ENCODE peak calls at places on chromosomes 12 and 14, in five cellular contexts. O is H9, L is esophagus squamous epithelium, U is K562, M is tibial nerve. D is an unnamed sample.

GRCh38 chr12:54428050-54429013 is 9.3 kb upstream of the ITGA5 start:
- DNase-seq in L (no peak), U (no peak), M (no peak), O (peak; percentile 57), D (no peak)

GRCh38 chr14:59481407-59482119 is 2.6 kb downstream of the L3HYPDH start:
- DNase-seq in L (no peak), M (no peak), O (no peak), U (no peak), D (no peak)

GRCh38 chr12:109951751-109952150 is 44.4 kb downstream of the GIT2 start:
- DNase-seq in U (no peak), M (no peak), O (peak; percentile 61), L (no peak), D (no peak)

GRCh38 chr12:84329933-84330332 is 582.7 kb downstream of the SLC6A15 start:
- DNase-seq in L (no peak), U (no peak), M (no peak), O (no peak), D (no peak)

GRCh38 chr12:43861015-43861846 is 25.4 kb downstream of the TMEM117 start:
- DNase-seq in O (no peak), L (no peak), U (no peak), M (no peak), D (no peak)

GRCh38 chr12:70389678-70390077 is 23.6 kb downstream of the KCNMB4 start:
- DNase-seq in O (no peak), U (no peak), M (no peak), L (no peak), D (no peak)

GRCh38 chr12:30880061-30880460 is 46.5 kb upstream of the TSPAN11 start:
- DNase-seq in L (no peak), U (no peak), M (no peak), O (no peak), D (no peak)

GRCh38 chr12:76028649-76029277 is 2.8 kb downstream of the PHLDA1 start:
- DNase-seq in O (no peak), L (no peak), U (no peak), M (no peak), D (no peak)

GRCh38 chr12:3928538-3929220 is 55.5 kb upstream of the PARP11 start:
- DNase-seq in O (no peak), U (no peak), L (no peak), M (no peak), D (no peak)

GRCh38 chr12:113955109-113955970 is 10.8 kb downstream of the RBM19 start:
- DNase-seq in L (no peak), U (peak; percentile 37), O (peak; percentile 76), M (no peak), D (no peak)

GRCh38 chr14:53233399-53233798 is 80.3 kb upstream of the DDHD1 start:
- DNase-seq in L (no peak), U (no peak), M (no peak), O (no peak), D (no peak)

GRCh38 chr12:88243886-88244491 is 101.9 kb downstream of the TMTC3 start:
- DNase-seq in M (no peak), L (no peak), O (no peak), U (no peak), D (no peak)

GRCh38 chr14:40204441-40205175 is 772.4 kb upstream of the FBXO33 start:
- DNase-seq in U (no peak), O (peak; percentile 55), M (no peak), L (no peak), D (no peak)

GRCh38 chr14:92368001-92368400 is 45.0 kb downstream of the SLC24A4 start:
- DNase-seq in M (no peak), O (no peak), U (no peak), L (no peak), D (no peak)

GRCh38 chr14:69090187-69090789 is 62.6 kb downstream of the DCAF5 start:
- DNase-seq in O (peak; percentile 40), M (peak; percentile 12), L (no peak), U (peak; percentile 19), D (no peak)

GRCh38 chr14:103385994-103386491 is 828 bp downstream of the MARK3 start:
- DNase-seq in O (no peak), M (peak; percentile 30), L (no peak), U (no peak), D (no peak)

GRCh38 chr12:123916729-123917128 is 55.9 kb downstream of the CCDC92 start:
- DNase-seq in U (no peak), L (no peak), M (no peak), O (no peak), D (no peak)

GRCh38 chr12:15966426-15966825 is 55.3 kb downstream of the DERA start:
- DNase-seq in L (no peak), O (no peak), U (no peak), M (no peak), D (no peak)

GRCh38 chr14:100077441-100077840 is 12.2 kb downstream of the EVL start:
- DNase-seq in O (no peak), U (no peak), L (no peak), M (no peak), D (no peak)

GRCh38 chr12:2291182-2291832 is 238.5 kb downstream of the CACNA1C start:
- DNase-seq in O (peak; percentile 83), U (peak; percentile 80), M (no peak), L (no peak), D (peak; percentile 63)

GRCh38 chr14:102124419-102124818 is 15.3 kb upstream of the WDR20 start:
- DNase-seq in L (no peak), M (no peak), O (no peak), U (no peak), D (no peak)

GRCh38 chr12:43882578-43883178 is 46.8 kb downstream of the TMEM117 start:
- DNase-seq in U (peak; percentile 36), L (no peak), M (peak; percentile 43), O (no peak), D (no peak)

GRCh38 chr12:16606201-16606849 is 363 bp upstream of the LMO3 start:
- DNase-seq in O (peak; percentile 78), U (no peak), L (no peak), M (peak; percentile 26), D (no peak)

GRCh38 chr12:54217774-54218221 is 29.0 kb upstream of the SMUG1 start:
- DNase-seq in O (peak; percentile 93), M (no peak), L (no peak), U (no peak), D (no peak)

GRCh38 chr14:91193069-91193468 is 51.4 kb downstream of the GPR68 start:
- DNase-seq in U (no peak), L (no peak), M (no peak), O (no peak), D (no peak)

GRCh38 chr12:27840229-27840999 is 60.4 kb upstream of the MANSC4 start:
- DNase-seq in U (no peak), M (no peak), L (no peak), O (no peak), D (no peak)

GRCh38 chr14:105247715-105248367 is 492 bp upstream of the BTBD6 start:
- DNase-seq in U (no peak), O (no peak), M (no peak), L (no peak), D (no peak)

GRCh38 chr14:105250008-105250366 is 1.7 kb downstream of the BTBD6 start:
- DNase-seq in M (no peak), L (no peak), U (no peak), O (peak; percentile 22), D (no peak)

GRCh38 chr14:105248368-105249174 is at the start of gene BTBD6:
- DNase-seq in L (no peak), O (peak; percentile 82), U (no peak), M (peak; percentile 61), D (peak; percentile 35)

GRCh38 chr14:105250986-105251385 is 2.7 kb downstream of the BTBD6 start:
- DNase-seq in O (no peak), U (no peak), L (no peak), M (no peak), D (no peak)

DNA sequence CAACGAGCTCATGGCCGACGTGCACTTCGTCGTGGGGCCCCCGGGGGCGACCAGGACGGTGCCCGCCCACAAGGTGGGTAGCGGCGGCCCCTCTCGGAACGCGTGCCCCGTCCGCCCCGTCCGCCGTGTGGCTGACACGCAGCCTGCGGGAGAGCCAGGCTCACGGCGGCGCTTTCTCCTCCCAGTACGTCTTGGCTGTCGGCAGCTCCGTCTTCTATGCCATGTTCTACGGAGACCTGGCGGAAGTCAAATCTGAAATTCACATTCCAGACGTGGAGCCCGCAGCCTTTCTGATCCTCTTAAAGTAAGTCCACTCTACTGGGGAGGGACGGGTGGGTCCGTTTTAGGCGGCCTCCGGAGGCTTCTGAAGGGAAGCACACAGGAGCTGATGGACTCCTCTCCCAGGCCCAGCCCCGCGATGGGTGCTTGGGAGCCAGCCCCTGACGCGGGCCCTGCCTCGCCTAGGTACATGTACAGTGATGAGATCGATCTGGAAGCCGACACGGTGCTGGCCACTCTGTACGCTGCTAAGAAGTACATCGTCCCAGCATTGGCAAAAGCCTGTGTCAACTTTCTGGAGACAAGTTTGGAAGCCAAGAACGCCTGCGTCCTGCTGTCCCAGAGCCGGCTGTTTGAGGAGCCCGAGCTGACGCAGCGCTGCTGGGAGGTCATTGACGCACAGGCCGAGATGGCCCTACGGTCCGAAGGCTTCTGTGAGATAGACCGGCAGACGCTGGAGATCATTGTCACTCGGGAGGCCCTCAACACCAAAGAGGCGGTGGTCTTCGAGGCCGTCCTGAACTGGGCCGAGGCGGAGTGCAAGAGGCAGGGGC is 1.1 kb downstream of the BTBD6 start:
- DNase-seq in L (no peak), O (peak; percentile 31), U (no peak), M (no peak), D (no peak)
- H3K27ac ChIP-seq in L (peak overlapping the region; percentile 99), O (no peak overlapping the region), U (no peak overlapping the region), M (peak overlapping the region; percentile 86), D (no peak overlapping the region)

GRCh38 chr12:53100466-53101151 is 2.7 kb upstream of the SOAT2 start:
- DNase-seq in M (no peak), O (no peak), L (no peak), U (no peak), D (no peak)
- H3K4me1 ChIP-seq in M (peaks cover 39% of the 10 kb centered on the region), O (peaks cover 6% of the 10 kb centered on the region), L (peaks cover 27% of the 10 kb centered on the region), U (peaks cover 40% of the 10 kb centered on the region), D (peaks cover 8% of the 10 kb centered on the region)

DNA sequence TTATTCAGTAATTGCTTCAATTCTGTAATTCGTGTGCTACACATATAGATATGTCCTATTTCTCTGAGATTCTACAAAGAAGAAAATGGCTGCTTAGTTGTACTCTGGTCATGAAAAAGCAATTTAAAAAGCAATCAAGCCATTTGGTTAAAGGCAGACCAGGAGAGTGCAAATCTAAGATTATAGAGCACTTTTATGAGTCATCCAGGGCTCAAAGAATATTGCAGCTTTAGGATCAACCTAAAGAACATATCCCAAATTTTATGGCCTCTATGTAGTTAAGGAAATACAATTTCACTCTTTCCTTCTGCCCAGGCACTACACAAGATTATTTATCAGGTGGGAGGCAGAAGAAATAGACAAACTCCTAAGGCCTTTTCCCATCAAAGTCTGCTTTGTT is 332.8 kb downstream of the SEC23A start:
- DNase-seq in M (no peak), U (no peak), L (no peak), O (no peak), D (no peak)
- H3K27ac ChIP-seq in M (no peak overlapping the region), U (no peak overlapping the region), L (no peak overlapping the region), O (no peak overlapping the region), D (no peak overlapping the region)

GRCh38 chr14:24331731-24332093 is 3.2 kb downstream of the ADCY4 start:
- DNase-seq in M (no peak), O (peak; percentile 51), U (no peak), L (no peak), D (no peak)

GRCh38 chr14:24332094-24332983 is 2.5 kb downstream of the ADCY4 start:
- DNase-seq in L (no peak), U (peak; percentile 78), M (peak; percentile 80), O (peak; percentile 90), D (no peak)

GRCh38 chr14:24337144-24337823 is 2.4 kb upstream of the ADCY4 start:
- DNase-seq in U (no peak), M (no peak), L (no peak), O (no peak), D (no peak)

GRCh38 chr14:24335461-24336146 is 733 bp upstream of the ADCY4 start:
- DNase-seq in M (no peak), U (no peak), L (no peak), O (no peak), D (no peak)

GRCh38 chr14:24334431-24335271 is at the start of gene ADCY4:
- DNase-seq in M (no peak), L (no peak), U (no peak), O (no peak), D (no peak)
- H3K4me1 ChIP-seq in M (peaks cover 38% of the 10 kb centered on the region), L (peaks cover 30% of the 10 kb centered on the region), U (peaks cover 5% of the 10 kb centered on the region), O (no peaks in the 10 kb centered on the region), D (peaks cover 3% of the 10 kb centered on the region)